ENCODE peak calls at places on chromosomes 6 and 20, in seven cellular contexts. N, M, R, S, V, X and G are unnamed samples.

GRCh38 chr6:41580690-41581089 is 34.5 kb downstream of the FOXP4 start:
- DNase-seq in N (no peak), M (no peak), R (no peak), S (no peak), V (no peak), X (no peak), G (no peak)

GRCh38 chr20:62819494-62820174 is 2.8 kb downstream of the COL9A3 start:
- DNase-seq in N (no peak), M (peak; percentile 50), R (no peak), S (no peak), V (peak; percentile 97), X (no peak), G (no peak)

GRCh38 chr6:8108031-8108660 is 5.8 kb upstream of the EEF1E1 start:
- DNase-seq in N (no peak), M (peak; percentile 99), R (peak; percentile 95), S (no peak), V (no peak), X (no peak), G (peak; percentile 15)

GRCh38 chr6:129701721-129702455 is 8.1 kb downstream of the ARHGAP18 start:
- DNase-seq in N (no peak), M (peak; percentile 58), R (peak; percentile 55), S (no peak), V (peak; percentile 75), X (no peak), G (no peak)

GRCh38 chr20:1924910-1925861 is 30.0 kb downstream of the SIRPA start:
- DNase-seq in N (no peak), M (no peak), R (no peak), S (peak; percentile 38), V (no peak), X (no peak), G (peak; percentile 30)

GRCh38 chr6:145963216-145964068 is 716 bp downstream of the SHPRH start:
- DNase-seq in N (peak; percentile 1), M (peak; percentile 43), R (peak; percentile 75), S (no peak), V (peak; percentile 59), X (peak; percentile 2), G (peak; percentile 80)

GRCh38 chr6:3617681-3618299 is 133.7 kb downstream of the PXDC1 start:
- DNase-seq in N (no peak), M (no peak), R (no peak), S (no peak), V (no peak), X (no peak), G (no peak)

GRCh38 chr6:73565767-73566485 is 45.1 kb upstream of the EEF1A1 start:
- DNase-seq in N (peak; percentile 42), M (peak; percentile 15), R (no peak), S (peak; percentile 79), V (peak; percentile 86), X (peak; percentile 67), G (peak; percentile 96)

GRCh38 chr20:36167826-36168634 is 13.5 kb downstream of the EPB41L1 start:
- DNase-seq in N (no peak), M (peak; percentile 84), R (peak; percentile 72), S (no peak), V (no peak), X (no peak), G (no peak)

GRCh38 chr20:54267510-54268003 is 59.7 kb downstream of the PFDN4 start:
- DNase-seq in N (no peak), M (peak; percentile 6), R (no peak), S (peak; percentile 35), V (peak; percentile 94), X (peak; percentile 15), G (peak; percentile 92)

GRCh38 chr20:36645998-36646397 is at the start of gene SLA2:
- DNase-seq in N (no peak), M (no peak), R (no peak), S (no peak), V (no peak), X (no peak), G (no peak)

GRCh38 chr6:40517654-40518053 is 69.5 kb downstream of the LRFN2 start:
- DNase-seq in N (no peak), M (no peak), R (no peak), S (no peak), V (no peak), X (no peak), G (no peak)

GRCh38 chr6:108242721-108243120 is 18.1 kb downstream of the SNX3 start:
- DNase-seq in N (no peak), M (no peak), R (no peak), S (no peak), V (no peak), X (no peak), G (no peak)

GRCh38 chr6:15464211-15464725 is 198.6 kb downstream of the DTNBP1 start:
- DNase-seq in N (peak; percentile 23), M (no peak), R (peak; percentile 23), S (peak; percentile 57), V (peak; percentile 49), X (peak; percentile 25), G (peak; percentile 52)

GRCh38 chr6:148580442-148580841 is 166.4 kb upstream of the UST start:
- DNase-seq in N (no peak), M (no peak), R (no peak), S (no peak), V (no peak), X (no peak), G (no peak)

DNA sequence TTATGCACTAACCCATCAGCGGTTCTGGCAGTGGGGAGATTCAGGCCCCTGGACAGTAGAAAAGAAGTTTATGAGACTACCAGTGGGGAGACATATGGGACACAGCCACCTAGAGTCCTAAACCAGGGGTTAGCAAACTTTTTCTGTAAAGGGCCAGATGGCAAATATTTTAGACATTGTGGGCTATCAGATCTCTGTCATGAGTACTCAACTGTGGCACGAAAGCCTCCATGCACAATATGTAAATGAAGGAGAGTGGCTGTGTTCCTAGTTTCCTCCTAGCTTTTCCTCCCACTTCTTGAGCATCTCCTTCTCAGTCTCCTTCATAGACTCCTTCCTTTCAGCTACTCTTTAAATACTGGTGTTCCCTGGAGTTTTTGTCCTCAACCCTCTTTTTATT is 3.3 kb upstream of the HLA-DMA start:
- DNase-seq in N (no peak), M (no peak), R (no peak), S (no peak), V (no peak), X (no peak), G (no peak)
- H4K8ac ChIP-seq in N (no peak overlapping the region), M (no peak overlapping the region), R (no peak overlapping the region), S (no peak overlapping the region), V (no peak overlapping the region), X (no peak overlapping the region), G (no peak overlapping the region)

DNA sequence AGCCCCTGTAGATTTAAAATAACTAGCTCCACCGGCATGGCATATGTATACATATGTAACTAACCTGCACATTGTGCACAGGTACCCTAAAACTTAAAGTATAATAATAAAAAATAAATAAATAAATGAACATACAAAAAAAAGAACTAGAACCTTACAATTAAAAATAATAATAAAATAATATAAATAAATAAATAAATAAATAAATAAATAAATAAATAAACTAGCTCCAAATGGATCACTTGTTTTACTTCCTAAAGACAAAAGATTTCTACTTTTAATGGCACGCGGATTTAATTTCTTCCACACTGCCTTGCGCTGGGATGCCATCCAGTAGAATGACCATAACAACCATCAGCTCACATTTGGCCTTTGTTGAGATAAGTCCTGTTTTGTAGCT is 141.0 kb upstream of the NRSN1 start:
- DNase-seq in N (no peak), M (no peak), R (no peak), S (no peak), V (no peak), X (no peak), G (no peak)
- H2BK120ac ChIP-seq in N (no peak overlapping the region), M (no peak overlapping the region), R (no peak overlapping the region), S (no peak overlapping the region), V (no peak overlapping the region), X (no peak overlapping the region), G (no peak overlapping the region)

GRCh38 chr20:259991-260390 is 2.5 kb downstream of the DEFB132 start:
- DNase-seq in N (no peak), M (no peak), R (no peak), S (no peak), V (no peak), X (no peak), G (no peak)

GRCh38 chr20:257419-257818 is at the start of gene DEFB132:
- DNase-seq in N (no peak), M (no peak), R (no peak), S (no peak), V (no peak), X (no peak), G (no peak)

GRCh38 chr20:263701-264100 is 6.2 kb downstream of the DEFB132 start:
- DNase-seq in N (no peak), M (no peak), R (no peak), S (no peak), V (no peak), X (no peak), G (no peak)

GRCh38 chr20:258963-259362 is 1.4 kb downstream of the DEFB132 start:
- DNase-seq in N (no peak), M (peak; percentile 16), R (peak; percentile 30), S (no peak), V (no peak), X (no peak), G (peak; percentile 36)

DNA sequence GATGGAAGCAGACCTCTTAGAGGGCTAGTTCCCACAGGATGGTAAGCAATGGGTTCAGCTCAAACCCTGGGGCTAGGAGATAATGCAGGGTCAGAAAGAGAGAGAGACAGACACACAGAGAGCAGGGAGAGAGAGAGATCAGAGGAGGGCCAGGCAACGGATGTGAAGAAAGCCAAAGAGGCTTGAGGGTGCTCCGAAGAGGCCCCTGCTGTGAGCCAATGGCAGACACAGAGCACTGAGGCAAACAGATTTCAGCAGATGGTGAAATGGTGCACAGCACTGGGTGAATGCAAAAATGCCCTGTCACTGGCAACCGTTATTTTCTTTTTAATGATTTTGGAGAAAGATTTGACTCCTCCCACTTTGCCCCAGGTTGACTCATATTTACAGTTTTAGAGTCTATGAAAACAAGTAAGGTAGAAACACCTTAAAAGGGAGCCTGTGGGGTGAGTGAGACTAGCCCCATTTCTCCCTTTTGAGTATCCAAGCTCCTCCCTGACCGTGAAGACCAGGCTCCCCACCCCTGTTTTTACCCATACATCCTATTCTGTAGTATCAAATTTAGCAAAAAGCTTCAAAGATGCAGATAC is 840 bp downstream of the DEFB132 start:
- DNase-seq in N (no peak), M (no peak), R (no peak), S (no peak), V (no peak), X (no peak), G (no peak)
- H4K8ac ChIP-seq in N (no peak overlapping the region), M (no peak overlapping the region), R (no peak overlapping the region), S (no peak overlapping the region), V (no peak overlapping the region), X (no peak overlapping the region), G (no peak overlapping the region)

GRCh38 chr6:92756912-92757311 is 662.4 kb downstream of the EPHA7 start:
- DNase-seq in N (no peak), M (peak; percentile 65), R (peak; percentile 70), S (no peak), V (no peak), X (no peak), G (no peak)
- H2BK120ac ChIP-seq in N (no peak overlapping the region), M (no peak overlapping the region), R (no peak overlapping the region), S (no peak overlapping the region), V (no peak overlapping the region), X (no peak overlapping the region), G (no peak overlapping the region)

DNA sequence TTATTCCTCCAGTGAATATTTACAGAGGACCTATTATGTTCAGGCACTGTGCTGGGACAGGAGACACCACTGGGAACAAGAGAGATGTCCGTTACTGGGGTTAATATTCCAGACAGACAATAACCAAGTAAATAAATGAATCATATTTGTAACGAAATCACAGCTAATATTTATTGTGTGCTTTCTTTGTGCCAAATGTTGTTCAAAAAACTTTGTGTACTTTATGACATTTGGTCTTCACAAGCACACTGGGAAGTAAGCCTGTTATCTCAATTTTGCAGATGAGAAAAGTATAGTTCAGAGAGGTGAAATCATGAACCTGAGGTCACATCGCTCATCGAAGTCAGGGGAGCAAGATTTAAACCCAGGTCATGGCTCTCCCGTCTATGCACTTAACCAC is 36.5 kb upstream of the PREX1 start:
- DNase-seq in N (no peak), M (no peak), R (no peak), S (no peak), V (no peak), X (no peak), G (no peak)
- H4K8ac ChIP-seq in N (no peak overlapping the region), M (no peak overlapping the region), R (no peak overlapping the region), S (no peak overlapping the region), V (no peak overlapping the region), X (no peak overlapping the region), G (no peak overlapping the region)